ENCODE peak calls at places on chromosomes 4 and X, in six cellular contexts. C, F, O, G, T and X are unnamed samples.

GRCh38 chrX:16739574-16739973 is 20.2 kb downstream of the SYAP1 start:
- DNase-seq in T (peak; percentile 66), F (no peak), C (no peak), G (peak; percentile 55), O (peak; percentile 26), X (no peak)

GRCh38 chr4:129350800-129351199 is 254.8 kb downstream of the C4orf33 start:
- DNase-seq in T (no peak), C (no peak), G (no peak), F (no peak), O (no peak), X (no peak)

GRCh38 chr4:155690044-155690837 is 23.6 kb downstream of the GUCY1A1 start:
- DNase-seq in G (no peak), O (no peak), T (no peak), F (no peak), C (no peak), X (no peak)

GRCh38 chr4:76198411-76199237 is 15.0 kb downstream of the SCARB2 start:
- DNase-seq in G (peak; percentile 87), C (peak; percentile 89), O (no peak), T (peak; percentile 52), F (peak; percentile 93), X (no peak)

GRCh38 chr4:48557478-48557877 is 67.4 kb downstream of the ZAR1 start:
- DNase-seq in G (no peak), T (no peak), F (peak; percentile 10), O (peak; percentile 30), C (no peak), X (no peak)

GRCh38 chr4:154602404-154603020 is 9.9 kb downstream of the FGG start:
- DNase-seq in G (no peak), C (no peak), O (no peak), F (peak; percentile 31), T (no peak), X (no peak)

GRCh38 chr4:1472148-1472797 is 66.0 kb upstream of the NKX1-1 start:
- DNase-seq in G (no peak), C (no peak), T (no peak), F (no peak), O (no peak), X (no peak)

GRCh38 chrX:13277539-13277938 is 42.3 kb downstream of the ATXN3L start:
- DNase-seq in O (no peak), F (no peak), T (no peak), C (no peak), G (no peak), X (no peak)

GRCh38 chrX:130025256-130025655 is 42.8 kb downstream of the BCORL1 start:
- DNase-seq in F (no peak), C (no peak), O (peak; percentile 10), T (no peak), G (no peak), X (no peak)

GRCh38 chr4:160514126-160514525 is 1411.2 kb downstream of the RAPGEF2 start:
- DNase-seq in G (no peak), O (no peak), C (no peak), T (no peak), F (peak; percentile 57), X (no peak)

GRCh38 chrX:23797371-23798128 is 14.6 kb downstream of the SAT1 start:
- DNase-seq in O (peak; percentile 49), G (no peak), C (no peak), T (no peak), F (no peak), X (no peak)

GRCh38 chr4:153209410-153209809 is 5.2 kb downstream of the TRIM2 start:
- DNase-seq in F (no peak), T (no peak), C (no peak), G (no peak), O (no peak), X (no peak)

GRCh38 chr4:130432289-130432688 is 1336.3 kb downstream of the C4orf33 start:
- DNase-seq in G (no peak), C (no peak), F (no peak), T (no peak), O (no peak), X (no peak)

GRCh38 chrX:121308276-121308805 is 260.9 kb downstream of the GLUD2 start:
- DNase-seq in G (peak; percentile 81), O (no peak), F (peak; percentile 89), C (no peak), T (peak; percentile 56), X (no peak)

GRCh38 chr4:100208459-100208858 is 18.2 kb upstream of the DDIT4L start:
- DNase-seq in T (no peak), F (peak; percentile 10), G (peak; percentile 23), O (no peak), C (no peak), X (no peak)

GRCh38 chr4:87309625-87310024 is 13.1 kb downstream of the HSD17B13 start:
- DNase-seq in O (no peak), G (peak; percentile 46), C (no peak), F (no peak), T (no peak), X (no peak)

GRCh38 chr4:93103042-93103441 is 725.5 kb upstream of the ATOH1 start:
- DNase-seq in G (no peak), T (no peak), C (no peak), O (no peak), F (no peak), X (no peak)

GRCh38 chr4:168587326-168588125 is 90.7 kb downstream of the PALLD start:
- DNase-seq in C (peak; percentile 88), G (peak; percentile 92), T (no peak), O (peak; percentile 83), F (peak; percentile 95), X (peak; percentile 95)
- H3K9ac ChIP-seq in C (no peak overlapping the region), G (peak overlapping the region; percentile 36), T (no peak overlapping the region), O (no peak overlapping the region), F (no peak overlapping the region), X (peak overlapping the region; percentile 85)

GRCh38 chr4:40206421-40206820 is 9.6 kb downstream of the RHOH start:
- DNase-seq in F (no peak), O (no peak), G (no peak), T (no peak), C (no peak), X (no peak)
- H3K4me3 ChIP-seq in F (no peak overlapping the region), O (no peak overlapping the region), G (no peak overlapping the region), T (no peak overlapping the region), C (no peak overlapping the region), X (no peak overlapping the region)

GRCh38 chr4:104393649-104394048 is 101.0 kb downstream of the CXXC4 start:
- DNase-seq in C (no peak), O (no peak), F (no peak), G (no peak), T (no peak), X (no peak)

GRCh38 chr4:104394409-104394813 is 100.3 kb downstream of the CXXC4 start:
- DNase-seq in T (peak; percentile 24), F (no peak), C (no peak), G (no peak), O (no peak), X (no peak)

DNA sequence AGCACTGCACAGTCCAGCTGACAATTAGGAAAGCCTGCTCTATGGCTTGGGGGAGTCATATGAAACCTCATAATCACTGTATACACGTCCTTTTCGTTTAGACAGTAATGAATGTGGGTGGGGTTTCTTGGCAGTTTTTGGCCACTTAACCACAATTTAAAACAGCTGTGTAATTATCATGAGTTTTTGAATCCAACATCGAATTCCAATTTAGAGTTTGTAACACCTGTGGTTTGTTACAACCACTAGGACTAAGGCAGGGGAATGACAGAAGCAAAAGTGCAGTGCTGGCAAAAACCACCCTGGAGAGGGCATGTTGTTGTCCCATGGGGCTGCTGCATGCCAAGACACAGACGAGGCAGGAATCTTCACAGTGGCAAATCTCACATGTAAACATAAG is 99.5 kb downstream of the CXXC4 start:
- DNase-seq in C (no peak), O (no peak), F (peak; percentile 53), T (no peak), G (no peak), X (no peak)
- H2AFZ ChIP-seq in C (no peak overlapping the region), O (no peak overlapping the region), F (no peak overlapping the region), T (no peak overlapping the region), G (no peak overlapping the region), X (no peak overlapping the region)

GRCh38 chrX:19625612-19626011 is 110.3 kb upstream of the MAP3K15 start:
- DNase-seq in G (peak; percentile 50), F (peak; percentile 23), T (no peak), O (no peak), C (no peak), X (no peak)
- H3K9ac ChIP-seq in G (no peak overlapping the region), F (no peak overlapping the region), T (no peak overlapping the region), O (no peak overlapping the region), C (no peak overlapping the region), X (no peak overlapping the region)

GRCh38 chr4:83240379-83240875 is 44.2 kb downstream of the COQ2 start:
- DNase-seq in G (no peak), F (no peak), C (no peak), T (no peak), O (no peak), X (no peak)
- H3K4me3 ChIP-seq in G (no peak overlapping the region), F (no peak overlapping the region), C (no peak overlapping the region), T (no peak overlapping the region), O (no peak overlapping the region), X (no peak overlapping the region)

DNA sequence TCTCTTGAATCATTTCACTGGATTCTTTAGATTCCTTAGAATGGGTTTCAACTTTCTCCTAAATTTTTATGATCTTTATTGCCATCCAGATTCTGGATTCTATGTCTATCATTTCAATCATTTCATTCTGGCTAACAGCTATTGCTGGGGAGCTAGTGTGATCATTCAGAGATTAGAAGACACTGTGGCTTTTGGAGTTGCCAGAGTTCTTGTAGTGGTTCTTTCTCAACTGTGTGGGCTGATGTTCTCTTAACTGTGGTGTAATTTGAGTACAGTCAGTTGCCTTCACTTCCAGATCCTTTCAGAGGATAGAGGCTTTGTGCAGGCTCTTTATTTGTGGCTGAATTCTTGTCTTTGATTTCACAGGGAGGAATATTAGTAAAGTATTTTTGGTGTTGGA is 12.1 kb upstream of the CSN2 start:
- DNase-seq in C (no peak), O (no peak), F (peak; percentile 11), T (no peak), G (peak; percentile 21), X (no peak)
- H2AFZ ChIP-seq in C (no peak overlapping the region), O (no peak overlapping the region), F (no peak overlapping the region), T (peak overlapping the region; percentile 82), G (no peak overlapping the region), X (no peak overlapping the region)